ENCODE peak calls at places on chromosomes 4 and X, in eight cellular contexts. One of them, this sample, is unnamed.

GRCh38 chr4:186724861-186725419 is 1.3 kb upstream of the FAT1 start:
- DNase-seq in brain microvascular endothelial cell: peak
- DNase-seq in ovary: no peak
- DNase-seq in upper lobe of right lung: no peak
- DNase-seq in left lung: no peak
- DNase-seq in GM23338: no peak
- DNase-seq in GM12864: no peak
- DNase-seq in Karpas-422: no peak
- DNase-seq in this sample: no peak

GRCh38 chr4:143700420-143701352 is at the start of gene FREM3:
- DNase-seq in GM12864: no peak
- DNase-seq in left lung: peak
- DNase-seq in ovary: no peak
- DNase-seq in GM23338: peak
- DNase-seq in Karpas-422: no peak
- DNase-seq in brain microvascular endothelial cell: no peak
- DNase-seq in upper lobe of right lung: peak
- DNase-seq in this sample: no peak

GRCh38 chrX:20067709-20068315 is 48.9 kb downstream of the MAP7D2 start:
- DNase-seq in GM12864: no peak
- DNase-seq in brain microvascular endothelial cell: peak
- DNase-seq in left lung: peak
- DNase-seq in Karpas-422: peak
- DNase-seq in GM23338: peak
- DNase-seq in ovary: peak
- DNase-seq in upper lobe of right lung: peak
- DNase-seq in this sample: peak

GRCh38 chr4:55754754-55755350 is 64.7 kb upstream of the EXOC1L start:
- DNase-seq in left lung: no peak
- DNase-seq in ovary: no peak
- DNase-seq in brain microvascular endothelial cell: no peak
- DNase-seq in Karpas-422: no peak
- DNase-seq in upper lobe of right lung: no peak
- DNase-seq in GM23338: no peak
- DNase-seq in GM12864: no peak
- DNase-seq in this sample: no peak

GRCh38 chr4:140153419-140153743 is 603 bp downstream of the MAML3 start:
- DNase-seq in GM12864: no peak
- DNase-seq in ovary: no peak
- DNase-seq in GM23338: no peak
- DNase-seq in Karpas-422: no peak
- DNase-seq in left lung: no peak
- DNase-seq in brain microvascular endothelial cell: no peak
- DNase-seq in upper lobe of right lung: no peak
- DNase-seq in this sample: no peak

GRCh38 chrX:23803931-23804381 is 21.0 kb downstream of the SAT1 start:
- DNase-seq in brain microvascular endothelial cell: peak
- DNase-seq in ovary: no peak
- DNase-seq in left lung: no peak
- DNase-seq in GM23338: no peak
- DNase-seq in GM12864: no peak
- DNase-seq in upper lobe of right lung: no peak
- DNase-seq in Karpas-422: no peak
- DNase-seq in this sample: no peak

GRCh38 chr4:123484291-123484926 is 87.8 kb downstream of the SPRY1 start:
- DNase-seq in ovary: no peak
- DNase-seq in upper lobe of right lung: no peak
- DNase-seq in GM12864: no peak
- DNase-seq in GM23338: no peak
- DNase-seq in Karpas-422: no peak
- DNase-seq in left lung: no peak
- DNase-seq in brain microvascular endothelial cell: no peak
- DNase-seq in this sample: no peak

GRCh38 chr4:107780665-107781064 is 44.1 kb upstream of the SGMS2 start:
- DNase-seq in GM23338: peak
- DNase-seq in left lung: no peak
- DNase-seq in GM12864: no peak
- DNase-seq in upper lobe of right lung: no peak
- DNase-seq in ovary: no peak
- DNase-seq in Karpas-422: no peak
- DNase-seq in brain microvascular endothelial cell: no peak
- DNase-seq in this sample: no peak

GRCh38 chr4:76726141-76726540 is 171.8 kb downstream of the SOWAHB start:
- DNase-seq in left lung: no peak
- DNase-seq in Karpas-422: no peak
- DNase-seq in GM23338: no peak
- DNase-seq in upper lobe of right lung: no peak
- DNase-seq in GM12864: no peak
- DNase-seq in brain microvascular endothelial cell: no peak
- DNase-seq in ovary: no peak
- DNase-seq in this sample: no peak

GRCh38 chr4:140049024-140049923 is 104.7 kb downstream of the MAML3 start:
- DNase-seq in ovary: peak
- DNase-seq in GM23338: peak
- DNase-seq in GM12864: no peak
- DNase-seq in upper lobe of right lung: peak
- DNase-seq in Karpas-422: peak
- DNase-seq in brain microvascular endothelial cell: peak
- DNase-seq in left lung: no peak
- DNase-seq in this sample: no peak

GRCh38 chr4:185086053-185086452 is 57.0 kb upstream of the SLC25A4 start:
- DNase-seq in brain microvascular endothelial cell: no peak
- DNase-seq in GM23338: peak
- DNase-seq in left lung: no peak
- DNase-seq in ovary: no peak
- DNase-seq in GM12864: no peak
- DNase-seq in upper lobe of right lung: no peak
- DNase-seq in Karpas-422: no peak
- DNase-seq in this sample: no peak

GRCh38 chr4:31156221-31156620 is 436.1 kb downstream of the PCDH7 start:
- DNase-seq in ovary: no peak
- DNase-seq in Karpas-422: no peak
- DNase-seq in brain microvascular endothelial cell: no peak
- DNase-seq in left lung: no peak
- DNase-seq in upper lobe of right lung: no peak
- DNase-seq in GM23338: no peak
- DNase-seq in GM12864: no peak
- DNase-seq in this sample: no peak

GRCh38 chr4:25908491-25908901 is 5.5 kb upstream of the SMIM20 start:
- DNase-seq in GM23338: no peak
- DNase-seq in upper lobe of right lung: no peak
- DNase-seq in brain microvascular endothelial cell: peak
- DNase-seq in ovary: no peak
- DNase-seq in Karpas-422: no peak
- DNase-seq in GM12864: no peak
- DNase-seq in left lung: no peak
- DNase-seq in this sample: no peak

GRCh38 chrX:119696251-119696890 is 3.4 kb upstream of the SEPTIN6 start:
- DNase-seq in brain microvascular endothelial cell: no peak
- DNase-seq in left lung: no peak
- DNase-seq in upper lobe of right lung: no peak
- DNase-seq in GM23338: no peak
- DNase-seq in GM12864: no peak
- DNase-seq in ovary: no peak
- DNase-seq in Karpas-422: peak
- DNase-seq in this sample: no peak

GRCh38 chrX:148416142-148416541 is 84.3 kb upstream of the AFF2 start:
- DNase-seq in brain microvascular endothelial cell: no peak
- DNase-seq in GM12864: no peak
- DNase-seq in left lung: no peak
- DNase-seq in upper lobe of right lung: no peak
- DNase-seq in Karpas-422: peak
- DNase-seq in ovary: no peak
- DNase-seq in GM23338: no peak
- DNase-seq in this sample: no peak

GRCh38 chrX:10233696-10234095 is 76.9 kb downstream of the CLCN4 start:
- DNase-seq in Karpas-422: no peak
- DNase-seq in GM12864: no peak
- DNase-seq in upper lobe of right lung: no peak
- DNase-seq in brain microvascular endothelial cell: no peak
- DNase-seq in ovary: no peak
- DNase-seq in left lung: no peak
- DNase-seq in GM23338: no peak
- DNase-seq in this sample: no peak

GRCh38 chr4:139773560-139774318 is 108.1 kb downstream of the MGST2 start:
- DNase-seq in GM12864: no peak
- DNase-seq in Karpas-422: no peak
- DNase-seq in upper lobe of right lung: no peak
- DNase-seq in left lung: no peak
- DNase-seq in ovary: no peak
- DNase-seq in GM23338: no peak
- DNase-seq in brain microvascular endothelial cell: no peak
- DNase-seq in this sample: no peak

DNA sequence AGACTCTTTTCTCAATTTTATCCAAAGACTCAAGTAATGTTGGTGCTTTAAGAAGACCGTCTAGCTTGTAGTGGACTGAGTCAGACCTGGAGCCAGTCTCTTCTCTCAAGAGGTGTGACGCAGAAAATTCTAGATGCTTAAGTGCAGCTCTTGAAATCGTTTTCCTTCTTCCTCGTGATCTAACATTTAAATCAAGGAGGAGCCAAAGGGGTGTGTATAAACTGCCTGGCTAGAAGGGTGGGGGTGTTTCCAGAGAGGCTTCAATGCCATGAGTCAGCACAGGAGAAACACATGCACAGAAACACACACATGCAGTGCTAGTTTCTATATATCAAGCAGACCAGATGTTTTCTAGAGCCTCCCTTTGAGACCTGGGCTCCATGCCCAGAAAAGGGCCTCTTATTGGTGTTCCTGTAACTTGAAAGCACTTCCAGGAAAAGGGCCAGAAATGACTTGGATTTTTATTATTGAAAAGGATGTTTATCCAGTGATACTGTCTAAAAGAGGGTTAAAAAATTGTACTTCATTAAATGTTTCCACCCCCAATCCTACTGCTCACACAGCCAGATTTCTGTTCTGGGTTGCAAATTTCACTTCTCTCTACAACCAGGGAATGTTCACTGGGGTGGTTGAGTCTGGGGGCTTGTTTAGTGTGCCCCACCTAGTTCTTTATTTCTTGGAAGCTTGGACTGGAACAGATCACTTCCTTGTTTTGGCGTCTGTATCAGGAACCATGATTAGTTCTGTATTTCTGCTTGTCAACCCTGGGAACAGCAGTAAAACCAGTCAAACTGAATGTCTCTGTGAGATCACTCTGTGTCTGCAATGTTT is at the start of gene CLIC2:
- DNase-seq in ovary: peak
- DNase-seq in GM12864: peak
- DNase-seq in left lung: no peak
- DNase-seq in Karpas-422: no peak
- DNase-seq in upper lobe of right lung: no peak
- DNase-seq in GM23338: no peak
- DNase-seq in brain microvascular endothelial cell: peak
- DNase-seq in this sample: no peak
- H3K4me3 ChIP-seq in ovary: peak
- H3K4me3 ChIP-seq in GM12864: no peak
- H3K4me3 ChIP-seq in left lung: peak
- H3K4me3 ChIP-seq in Karpas-422: no peak
- H3K4me3 ChIP-seq in upper lobe of right lung: peak
- H3K4me3 ChIP-seq in GM23338: no peak
- H3K4me3 ChIP-seq in brain microvascular endothelial cell: no peak
- H3K4me3 ChIP-seq in this sample: peak

GRCh38 chrX:150872773-150873336 is 25.6 kb downstream of the CD99L2 start:
- DNase-seq in Karpas-422: no peak
- DNase-seq in GM23338: no peak
- DNase-seq in left lung: no peak
- DNase-seq in ovary: no peak
- DNase-seq in upper lobe of right lung: no peak
- DNase-seq in brain microvascular endothelial cell: no peak
- DNase-seq in GM12864: no peak
- DNase-seq in this sample: no peak
- H3K4me3 ChIP-seq in Karpas-422: no peak
- H3K4me3 ChIP-seq in GM23338: no peak
- H3K4me3 ChIP-seq in left lung: no peak
- H3K4me3 ChIP-seq in ovary: no peak
- H3K4me3 ChIP-seq in upper lobe of right lung: no peak
- H3K4me3 ChIP-seq in brain microvascular endothelial cell: no peak
- H3K4me3 ChIP-seq in GM12864: no peak
- H3K4me3 ChIP-seq in this sample: no peak

DNA sequence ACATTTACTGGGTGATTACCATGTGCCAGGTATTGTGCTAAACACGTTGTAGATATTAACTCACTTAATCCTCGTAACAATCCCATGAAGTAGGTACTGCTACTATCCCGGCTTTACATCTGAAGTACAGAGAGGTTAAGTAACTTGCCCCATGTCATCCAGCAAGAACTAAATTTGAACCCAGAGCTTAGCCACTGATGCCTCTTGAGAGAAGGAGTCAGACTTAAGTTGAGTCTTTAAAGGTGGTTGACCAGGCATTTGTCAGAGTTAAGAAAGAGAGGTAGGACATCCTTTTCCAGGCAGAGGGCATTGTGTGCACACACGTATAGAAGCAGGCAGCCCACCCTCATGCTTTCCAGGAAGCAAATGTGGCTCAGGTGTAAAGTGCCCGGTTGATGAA is 431 bp upstream of the CD38 start:
- DNase-seq in brain microvascular endothelial cell: no peak
- DNase-seq in GM23338: no peak
- DNase-seq in Karpas-422: no peak
- DNase-seq in ovary: no peak
- DNase-seq in upper lobe of right lung: no peak
- DNase-seq in left lung: no peak
- DNase-seq in GM12864: no peak
- DNase-seq in this sample: no peak
- H3K4me3 ChIP-seq in brain microvascular endothelial cell: no peak
- H3K4me3 ChIP-seq in GM23338: peak
- H3K4me3 ChIP-seq in Karpas-422: peak
- H3K4me3 ChIP-seq in ovary: no peak
- H3K4me3 ChIP-seq in upper lobe of right lung: no peak
- H3K4me3 ChIP-seq in left lung: peak
- H3K4me3 ChIP-seq in GM12864: peak
- H3K4me3 ChIP-seq in this sample: no peak

GRCh38 chrX:11756354-11757318 is 1.4 kb upstream of the MSL3 start:
- DNase-seq in brain microvascular endothelial cell: no peak
- DNase-seq in ovary: no peak
- DNase-seq in upper lobe of right lung: no peak
- DNase-seq in left lung: no peak
- DNase-seq in Karpas-422: peak
- DNase-seq in GM12864: no peak
- DNase-seq in GM23338: peak
- DNase-seq in this sample: no peak
- H3K4me3 ChIP-seq in brain microvascular endothelial cell: peak
- H3K4me3 ChIP-seq in ovary: no peak
- H3K4me3 ChIP-seq in upper lobe of right lung: peak
- H3K4me3 ChIP-seq in left lung: peak
- H3K4me3 ChIP-seq in Karpas-422: peak
- H3K4me3 ChIP-seq in GM12864: peak
- H3K4me3 ChIP-seq in GM23338: peak
- H3K4me3 ChIP-seq in this sample: peak